ENCODE peak calls at places on chromosome 9, in four cellular contexts. V is activated T-cell treated with anti-CD3 and anti-CD28 coated beads for 1 hour; Z is HepG2; P is stimulated activated CD4-positive, alpha-beta T cell treated with anti-CD3 and anti-CD28 coated beads, TNF-alpha, amount 100 ng/mL, for 48 hours. J is an unnamed sample.

GRCh38 chr9:114303977-114304376 is 18.9 kb upstream of the ORM1 start:
- DNase-seq in P (no peak), V (no peak), Z (no peak), J (no peak)

GRCh38 chr9:38373679-38374078 is 18.8 kb upstream of the ALDH1B1 start:
- DNase-seq in V (no peak), P (no peak), Z (no peak), J (no peak)

GRCh38 chr9:137860361-137860760 is 17.2 kb upstream of the CACNA1B start:
- DNase-seq in P (no peak), Z (no peak), V (no peak), J (no peak)

GRCh38 chr9:32455738-32456137 is 70.3 kb downstream of the RIGI start:
- DNase-seq in V (no peak), P (no peak), Z (no peak), J (no peak)

GRCh38 chr9:22307013-22307711 is 139.5 kb upstream of the DMRTA1 start:
- DNase-seq in P (no peak), Z (peak; percentile 43), V (no peak), J (peak; percentile 44)

GRCh38 chr9:88092699-88093359 is 45.4 kb downstream of the SPATA31C2 start:
- DNase-seq in Z (no peak), P (no peak), V (no peak), J (peak; percentile 33)

GRCh38 chr9:134488251-134488900 is 153.2 kb upstream of the COL5A1 start:
- DNase-seq in Z (no peak), P (no peak), V (no peak), J (no peak)

GRCh38 chr9:4590430-4591122 is 71.5 kb upstream of the PLPP6 start:
- DNase-seq in P (no peak), V (no peak), Z (no peak), J (no peak)

GRCh38 chr9:99873531-99873930 is 32.9 kb upstream of the STX17 start:
- DNase-seq in P (no peak), V (no peak), Z (no peak), J (no peak)

GRCh38 chr9:106704056-106704625 is 158.8 kb upstream of the ZNF462 start:
- DNase-seq in P (no peak), Z (no peak), V (no peak), J (no peak)

GRCh38 chr9:131608469-131609115 is 63.3 kb downstream of the PRRT1B start:
- DNase-seq in P (no peak), Z (peak; percentile 75), V (no peak), J (no peak)

GRCh38 chr9:107180206-107180605 is 102.9 kb upstream of the RAD23B start:
- DNase-seq in P (no peak), Z (no peak), V (no peak), J (no peak)

GRCh38 chr9:70435948-70436347 is 21.5 kb upstream of the KLF9 start:
- DNase-seq in Z (no peak), P (no peak), V (no peak), J (no peak)

GRCh38 chr9:17782750-17783149 is 203.9 kb downstream of the SH3GL2 start:
- DNase-seq in P (no peak), Z (no peak), V (no peak), J (no peak)

GRCh38 chr9:32899181-32899580 is 102.2 kb downstream of the APTX start:
- DNase-seq in Z (no peak), P (no peak), V (no peak), J (no peak)

GRCh38 chr9:92637331-92637730 is 32.6 kb downstream of the IPPK start:
- DNase-seq in P (no peak), Z (no peak), V (no peak), J (no peak)

GRCh38 chr9:116000748-116001329 is 152.8 kb upstream of the PAPPA start:
- DNase-seq in Z (peak; percentile 32), P (no peak), V (no peak), J (peak; percentile 26)

GRCh38 chr9:103904242-103904641 is 189.9 kb upstream of the SMC2 start:
- DNase-seq in V (no peak), Z (no peak), P (no peak), J (no peak)

GRCh38 chr9:110217656-110218099 is 9.7 kb upstream of the C9orf152 start:
- DNase-seq in Z (peak; percentile 52), P (no peak), V (no peak), J (no peak)

GRCh38 chr9:34428325-34428958 is 29.9 kb downstream of the FAM219A start:
- DNase-seq in P (no peak), Z (peak; percentile 39), V (no peak), J (no peak)

GRCh38 chr9:114282104-114282485 is 40.8 kb upstream of the ORM1 start:
- DNase-seq in V (no peak), Z (no peak), P (no peak), J (no peak)

GRCh38 chr9:135138078-135138855 is 50.8 kb downstream of the OLFM1 start:
- DNase-seq in Z (no peak), V (no peak), P (no peak), J (no peak)

GRCh38 chr9:107942870-107943269 is 453.3 kb upstream of the KLF4 start:
- DNase-seq in Z (no peak), P (no peak), V (no peak), J (no peak)

GRCh38 chr9:128684325-128685021 is 4.5 kb upstream of the SET start:
- DNase-seq in Z (peak; percentile 78), P (peak; percentile 77), V (peak; percentile 59), J (peak; percentile 54)

GRCh38 chr9:128148509-128149000 is 698 bp upstream of the LCN2 start:
- DNase-seq in Z (no peak), V (no peak), P (no peak), J (no peak)

GRCh38 chr9:101477214-101477613 is 41.6 kb upstream of the ALDOB start:
- DNase-seq in Z (no peak), V (no peak), P (no peak), J (no peak)

GRCh38 chr9:38278931-38279532 is 113.5 kb upstream of the ALDH1B1 start:
- DNase-seq in P (no peak), V (no peak), Z (no peak), J (no peak)

GRCh38 chr9:134276463-134277245 is 49.6 kb upstream of the RXRA start:
- DNase-seq in V (no peak), Z (no peak), P (no peak), J (no peak)

GRCh38 chr9:8514760-8515159 is 715.2 kb upstream of the DMAC1 start:
- DNase-seq in P (no peak), V (no peak), Z (no peak), J (no peak)

GRCh38 chr9:90914868-90915483 is 113.4 kb downstream of the SYK start:
- DNase-seq in P (peak; percentile 73), V (peak; percentile 63), Z (peak; percentile 63), J (peak; percentile 72)

GRCh38 chr9:71980266-71981018 is 69.0 kb downstream of the C9orf85 start:
- DNase-seq in V (no peak), P (no peak), Z (no peak), J (no peak)

GRCh38 chr9:126386088-126386487 is 59.5 kb downstream of the MVB12B start:
- DNase-seq in V (no peak), Z (peak; percentile 37), P (no peak), J (peak; percentile 43)

GRCh38 chr9:92730897-92731296 is 33.7 kb downstream of the BICD2 start:
- DNase-seq in V (no peak), P (no peak), Z (no peak), J (no peak)

GRCh38 chr9:90870646-90871326 is 69.2 kb downstream of the SYK start:
- DNase-seq in Z (peak; percentile 25), P (peak; percentile 36), V (no peak), J (peak; percentile 24)

GRCh38 chr9:2320632-2321031 is 301.0 kb upstream of the VLDLR start:
- DNase-seq in V (no peak), Z (no peak), P (no peak), J (no peak)

GRCh38 chr9:132241840-132242620 is 80.2 kb downstream of the NTNG2 start:
- DNase-seq in P (peak; percentile 28), V (no peak), Z (no peak), J (no peak)

GRCh38 chr9:118961857-118962256 is 407.4 kb downstream of the BRINP1 start:
- DNase-seq in V (no peak), Z (no peak), P (no peak), J (no peak)

GRCh38 chr9:125218621-125219020 is 18.3 kb downstream of the RABEPK start:
- DNase-seq in V (no peak), Z (no peak), P (no peak), J (no peak)

J was measured in endothelial cell.